ENCODE peak calls at places on chromosome 19, in eight cellular contexts. B is HCEC 1CT; O is non-pigmented ciliary epithelial cell; G is heart left ventricle; R is activated CD8-positive, alpha-beta memory T cell treated with anti-CD3 and anti-CD28 coated beads for 1 hour; W is DMS 273 treated with DMSO at 0.1 percent for 48 hours; Z is endothelial cell of umbilical vein; Q is stimulated activated naive CD8-positive, alpha-beta T cell treated with anti-CD3 and anti-CD28 coated beads, Interleukin-15, amount 100 ng/mL, for 72 hours. J is an unnamed sample.

GRCh38 chr19:3397266-3398022 is 31.1 kb downstream of the NFIC start:
- DNase-seq in B (no peak), Q (no peak), G (no peak), O (no peak), W (no peak), Z (no peak), R (no peak), J (peak; percentile 68)

GRCh38 chr19:11381535-11382369 is 2.4 kb downstream of the EPOR start:
- DNase-seq in Z (peak; percentile 81), G (peak; percentile 75), B (peak; percentile 98), Q (peak; percentile 92), R (peak; percentile 51), O (no peak), W (no peak), J (peak; percentile 49)

GRCh38 chr19:33301011-33301899 is 1.1 kb downstream of the CEBPA start:
- DNase-seq in R (no peak), G (no peak), Z (no peak), B (no peak), Q (no peak), O (no peak), W (no peak), J (peak; percentile 41)

GRCh38 chr19:14407889-14408640 is 11.1 kb downstream of the DDX39A start:
- DNase-seq in B (no peak), O (no peak), W (no peak), R (no peak), Q (no peak), G (no peak), Z (no peak), J (no peak)

GRCh38 chr19:8403820-8404109 is 9.3 kb upstream of the MARCHF2 start:
- DNase-seq in W (no peak), B (no peak), Q (no peak), R (no peak), O (no peak), Z (no peak), G (no peak), J (no peak)

GRCh38 chr19:46218160-46218559 is 11.4 kb upstream of the IGFL1 start:
- DNase-seq in Z (peak; percentile 24), G (no peak), O (no peak), Q (peak; percentile 12), R (no peak), W (no peak), B (no peak), J (peak; percentile 33)

GRCh38 chr19:47467914-47468313 is 3.8 kb downstream of the SLC8A2 start:
- DNase-seq in Q (no peak), O (no peak), B (no peak), Z (no peak), R (no peak), W (no peak), G (no peak), J (no peak)

GRCh38 chr19:13220847-13221246 is 70.6 kb downstream of the IER2 start:
- DNase-seq in B (no peak), Z (no peak), O (no peak), W (no peak), R (no peak), Q (no peak), G (no peak), J (no peak)

GRCh38 chr19:27971071-27971470 is 1241.9 kb downstream of the UQCRFS1 start:
- DNase-seq in Q (no peak), W (no peak), G (no peak), B (no peak), R (no peak), Z (no peak), O (no peak), J (no peak)

GRCh38 chr19:44303305-44303704 is 1.5 kb downstream of the ZNF235 start:
- DNase-seq in Z (no peak), R (no peak), Q (no peak), B (no peak), O (no peak), W (no peak), G (no peak), J (no peak)

GRCh38 chr19:54473071-54473941 is at the start of gene CDC42EP5:
- DNase-seq in W (no peak), Z (peak; percentile 90), B (peak; percentile 63), O (no peak), Q (no peak), R (no peak), G (peak; percentile 87), J (peak; percentile 51)

GRCh38 chr19:45442927-45443461 is 19.3 kb upstream of the ERCC1 start:
- DNase-seq in Z (peak; percentile 22), Q (no peak), B (no peak), O (no peak), R (no peak), G (peak; percentile 46), W (no peak), J (no peak)

GRCh38 chr19:1941146-1942077 is at the start of gene CSNK1G2:
- DNase-seq in G (no peak), W (no peak), Z (no peak), R (no peak), O (no peak), B (no peak), Q (no peak), J (no peak)

GRCh38 chr19:35936738-35937268 is 629 bp downstream of the LRFN3 start:
- DNase-seq in W (no peak), R (no peak), Z (no peak), G (no peak), Q (no peak), O (no peak), B (no peak), J (no peak)

GRCh38 chr19:47065242-47065641 is 16.8 kb upstream of the TMEM160 start:
- DNase-seq in Z (no peak), B (no peak), W (no peak), G (no peak), Q (no peak), O (no peak), R (no peak), J (no peak)

GRCh38 chr19:6108721-6109633 is 1.3 kb downstream of the RFX2 start:
- DNase-seq in Q (peak; percentile 46), W (no peak), Z (peak; percentile 72), O (no peak), G (peak; percentile 74), R (peak; percentile 34), B (peak; percentile 39), J (peak; percentile 42)

GRCh38 chr19:50795665-50796073 is 5.5 kb downstream of the ACP4 start:
- DNase-seq in W (no peak), Q (no peak), Z (no peak), B (no peak), O (no peak), G (no peak), R (no peak), J (no peak)

GRCh38 chr19:51359294-51359693 is 6.9 kb downstream of the ETFB start:
- DNase-seq in G (no peak), B (peak; percentile 81), O (peak; percentile 65), W (no peak), Q (no peak), R (no peak), Z (no peak), J (no peak)

GRCh38 chr19:15297416-15298224 is 34.7 kb downstream of the BRD4 start:
- DNase-seq in R (no peak), Z (no peak), W (no peak), O (no peak), G (no peak), B (peak; percentile 57), Q (peak; percentile 30), J (peak; percentile 25)

GRCh38 chr19:41373993-41374392 is 2.3 kb upstream of the TMEM91 start:
- DNase-seq in G (peak; percentile 88), Z (peak; percentile 90), W (peak; percentile 95), Q (no peak), O (peak; percentile 65), R (no peak), B (peak; percentile 85), J (peak; percentile 89)

GRCh38 chr19:31352782-31353651 is 3.8 kb upstream of the TSHZ3 start:
- DNase-seq in G (no peak), Q (no peak), B (no peak), O (no peak), Z (no peak), W (no peak), R (no peak), J (no peak)

GRCh38 chr19:10888421-10888866 is 17.1 kb downstream of the CARM1 start:
- DNase-seq in R (no peak), W (peak; percentile 87), G (no peak), B (no peak), Z (no peak), O (no peak), Q (no peak), J (no peak)